ENCODE peak calls at places on chromosome 12, in five cellular contexts. O, P, A, W and L are unnamed samples.

GRCh38 chr12:10140001-10140400 is 10.0 kb upstream of the CLEC7A start:
- DNase-seq in O (no peak), P (peak), A (peak), W (no peak), L (no peak)

GRCh38 chr12:54004063-54004840 is 4.3 kb downstream of the HOXC9 start:
- DNase-seq in O (no peak), P (no peak), A (peak), W (no peak), L (no peak)

GRCh38 chr12:88889326-88890110 is 309.2 kb upstream of the KITLG start:
- DNase-seq in O (no peak), P (peak), A (no peak), W (no peak), L (no peak)

GRCh38 chr12:117033382-117034045 is 65.7 kb downstream of the TESC start:
- DNase-seq in O (no peak), P (no peak), A (no peak), W (no peak), L (no peak)

GRCh38 chr12:118346895-118347294 is 25.8 kb downstream of the TAOK3 start:
- DNase-seq in O (no peak), P (no peak), A (no peak), W (no peak), L (no peak)

GRCh38 chr12:51098611-51099010 is 15.2 kb upstream of the CSRNP2 start:
- DNase-seq in O (no peak), P (no peak), A (no peak), W (no peak), L (no peak)

GRCh38 chr12:42977451-42978230 is 388.1 kb upstream of the PRICKLE1 start:
- DNase-seq in O (no peak), P (no peak), A (no peak), W (no peak), L (no peak)

GRCh38 chr12:3337944-3338343 is 153.1 kb upstream of the PRMT8 start:
- DNase-seq in O (no peak), P (no peak), A (no peak), W (no peak), L (no peak)

GRCh38 chr12:10722905-10723866 is at the start of gene YBX3:
- DNase-seq in O (no peak), P (peak), A (peak), W (peak), L (peak)

GRCh38 chr12:22518067-22518719 is 26.1 kb downstream of the C2CD5 start:
- DNase-seq in O (no peak), P (no peak), A (peak), W (no peak), L (no peak)

GRCh38 chr12:52628841-52629240 is 10.5 kb upstream of the KRT73 start:
- DNase-seq in O (no peak), P (no peak), A (no peak), W (no peak), L (no peak)

GRCh38 chr12:107782067-107782466 is 7.6 kb downstream of the ASCL4 start:
- DNase-seq in O (no peak), P (no peak), A (no peak), W (no peak), L (no peak)

GRCh38 chr12:26896913-26897312 is 40.9 kb downstream of the INTS13 start:
- DNase-seq in O (no peak), P (no peak), A (no peak), W (no peak), L (no peak)

GRCh38 chr12:101004891-101005290 is 205.1 kb downstream of the SLC5A8 start:
- DNase-seq in O (no peak), P (no peak), A (no peak), W (no peak), L (no peak)

GRCh38 chr12:1594295-1595025 is at the start of gene FBXL14:
- DNase-seq in O (peak), P (no peak), A (peak), W (peak), L (peak)

GRCh38 chr12:58408516-58408915 is 467.1 kb downstream of the ATP23 start:
- DNase-seq in O (no peak), P (no peak), A (no peak), W (no peak), L (no peak)

GRCh38 chr12:71476513-71476912 is 36.9 kb downstream of the LGR5 start:
- DNase-seq in O (no peak), P (peak), A (no peak), W (no peak), L (no peak)

GRCh38 chr12:96258451-96258933 is 64.3 kb downstream of the ELK3 start:
- DNase-seq in O (no peak), P (no peak), A (no peak), W (no peak), L (no peak)

GRCh38 chr12:6233121-6233971 is 33.1 kb downstream of the CD9 start:
- DNase-seq in O (no peak), P (no peak), A (no peak), W (no peak), L (no peak)

GRCh38 chr12:129675947-129676346 is 227.9 kb downstream of the TMEM132D start:
- DNase-seq in O (no peak), P (no peak), A (no peak), W (no peak), L (no peak)

GRCh38 chr12:113228394-113229028 is 7.2 kb downstream of the TPCN1 start:
- DNase-seq in O (no peak), P (no peak), A (no peak), W (no peak), L (no peak)

GRCh38 chr12:115630133-115630532 is 647.4 kb downstream of the MED13L start:
- DNase-seq in O (no peak), P (no peak), A (no peak), W (no peak), L (no peak)

GRCh38 chr12:133264173-133264572 is 28.5 kb upstream of the ANHX start:
- DNase-seq in O (no peak), P (no peak), A (no peak), W (no peak), L (no peak)

GRCh38 chr12:93622485-93622884 is 50.0 kb downstream of the SOCS2 start:
- DNase-seq in O (no peak), P (no peak), A (no peak), W (no peak), L (no peak)

GRCh38 chr12:12333407-12333831 is 16.6 kb downstream of the MANSC1 start:
- DNase-seq in O (no peak), P (no peak), A (peak), W (no peak), L (no peak)

GRCh38 chr12:52169886-52170285 is 21.9 kb downstream of the KRT80 start:
- DNase-seq in O (no peak), P (no peak), A (no peak), W (no peak), L (no peak)

GRCh38 chr12:26499979-26500640 is 304.7 kb downstream of the SSPN start:
- DNase-seq in O (no peak), P (no peak), A (no peak), W (no peak), L (no peak)

GRCh38 chr12:132218915-132219314 is 74.7 kb downstream of the NOC4L start:
- DNase-seq in O (no peak), P (no peak), A (peak), W (no peak), L (no peak)

GRCh38 chr12:13148532-13148847 is 45.0 kb upstream of the GSG1 start:
- DNase-seq in O (no peak), P (no peak), A (no peak), W (no peak), L (no peak)

GRCh38 chr12:13165578-13166120 is 30.9 kb upstream of the EMP1 start:
- DNase-seq in O (peak), P (no peak), A (peak), W (peak), L (peak)

GRCh38 chr12:117036046-117036445 is 63.2 kb downstream of the TESC start:
- DNase-seq in O (no peak), P (no peak), A (no peak), W (peak), L (no peak)

GRCh38 chr12:65741662-65742480 is 82.4 kb upstream of the HMGA2 start:
- DNase-seq in O (no peak), P (no peak), A (peak), W (no peak), L (no peak)

GRCh38 chr12:117333331-117334000 is 28.0 kb downstream of the NOS1 start:
- DNase-seq in O (no peak), P (no peak), A (no peak), W (no peak), L (no peak)

GRCh38 chr12:50788562-50788961 is 24.7 kb downstream of the ATF1 start:
- DNase-seq in O (no peak), P (peak), A (no peak), W (no peak), L (no peak)

GRCh38 chr12:58364389-58365086 is 423.2 kb downstream of the ATP23 start:
- DNase-seq in O (no peak), P (peak), A (no peak), W (no peak), L (no peak)

GRCh38 chr12:52137746-52138145 is 54.1 kb downstream of the KRT80 start:
- DNase-seq in O (no peak), P (no peak), A (no peak), W (no peak), L (no peak)

GRCh38 chr12:104458645-104459555 is 2.2 kb downstream of the CHST11 start:
- DNase-seq in O (no peak), P (no peak), A (no peak), W (peak), L (peak)

GRCh38 chr12:6181583-6182278 is 18.5 kb upstream of the CD9 start:
- DNase-seq in O (no peak), P (no peak), A (peak), W (no peak), L (no peak)

GRCh38 chr12:101277443-101277842 is 2.5 kb upstream of the UTP20 start:
- DNase-seq in O (no peak), P (no peak), A (no peak), W (no peak), L (no peak)